ENCODE peak calls at places on chromosomes 16 and 17, in seven cellular contexts. V is colonic mucosa, O is non-pigmented ciliary epithelial cell, L is hepatocyte, W is GM20000, F is Karpas-422, S is NCI-H1092 treated with DMSO at 0.1 percent for 48 hours. P is an unnamed sample.

GRCh38 chr17:64984776-64985521 is 65.7 kb upstream of the LRRC37A3 start:
- DNase-seq in V (no peak), O (no peak), L (peak; percentile 59), W (no peak), F (peak; percentile 80), S (no peak), P (no peak)

GRCh38 chr17:29933379-29933778 is 3.4 kb upstream of the SSH2 start:
- DNase-seq in V (no peak), O (no peak), L (peak; percentile 23), W (no peak), F (no peak), S (peak; percentile 18), P (peak; percentile 10)

GRCh38 chr17:6279659-6280058 is 155.3 kb downstream of the AIPL1 start:
- DNase-seq in V (peak; percentile 60), O (no peak), L (peak; percentile 73), W (no peak), F (peak; percentile 58), S (peak; percentile 11), P (no peak)

GRCh38 chr17:59149051-59149450 is 5.9 kb downstream of the SKA2 start:
- DNase-seq in V (no peak), O (no peak), L (no peak), W (no peak), F (no peak), S (no peak), P (no peak)

GRCh38 chr16:76293980-76294690 is 16.9 kb downstream of the CNTNAP4 start:
- DNase-seq in V (no peak), O (no peak), L (no peak), W (no peak), F (no peak), S (no peak), P (no peak)

GRCh38 chr17:21377821-21378396 is 1.8 kb downstream of the KCNJ12 start:
- DNase-seq in V (no peak), O (no peak), L (no peak), W (no peak), F (no peak), S (no peak), P (no peak)

GRCh38 chr16:31869511-31870201 is 4.0 kb upstream of the ZNF267 start:
- DNase-seq in V (peak; percentile 56), O (peak; percentile 75), L (no peak), W (peak; percentile 40), F (peak; percentile 55), S (no peak), P (peak; percentile 9)

GRCh38 chr16:17434006-17434405 is 36.8 kb downstream of the XYLT1 start:
- DNase-seq in V (no peak), O (no peak), L (no peak), W (no peak), F (no peak), S (no peak), P (no peak)

GRCh38 chr16:57955572-57955971 is 15.4 kb downstream of the CNGB1 start:
- DNase-seq in V (no peak), O (no peak), L (no peak), W (no peak), F (no peak), S (no peak), P (no peak)

GRCh38 chr17:79363552-79364275 is 247.1 kb downstream of the RBFOX3 start:
- DNase-seq in V (no peak), O (no peak), L (no peak), W (no peak), F (no peak), S (no peak), P (no peak)

GRCh38 chr17:82436601-82437324 is 13.8 kb downstream of the CYBC1 start:
- DNase-seq in V (no peak), O (no peak), L (no peak), W (peak; percentile 26), F (peak; percentile 26), S (no peak), P (no peak)

GRCh38 chr16:75695708-75696107 is 5.6 kb downstream of the DUXB start:
- DNase-seq in V (no peak), O (no peak), L (no peak), W (no peak), F (peak; percentile 61), S (no peak), P (no peak)

GRCh38 chr17:75110307-75110937 is 653 bp downstream of the ARMC7 start:
- DNase-seq in V (peak; percentile 55), O (no peak), L (no peak), W (no peak), F (peak; percentile 39), S (no peak), P (no peak)

GRCh38 chr17:17137731-17138585 is 68.2 kb downstream of the PLD6 start:
- DNase-seq in V (no peak), O (no peak), L (no peak), W (peak; percentile 59), F (no peak), S (no peak), P (no peak)

GRCh38 chr17:16944334-16945140 is 27.4 kb downstream of the TNFRSF13B start:
- DNase-seq in V (no peak), O (no peak), L (no peak), W (no peak), F (no peak), S (no peak), P (peak; percentile 74)

GRCh38 chr17:56808503-56808902 is 25.2 kb downstream of the C17orf67 start:
- DNase-seq in V (no peak), O (no peak), L (no peak), W (no peak), F (no peak), S (peak; percentile 27), P (no peak)

GRCh38 chr16:66918803-66919568 is at the start of gene CDH16:
- DNase-seq in V (no peak), O (no peak), L (peak; percentile 53), W (no peak), F (no peak), S (no peak), P (no peak)

GRCh38 chr16:2838928-2839327 is 8.8 kb downstream of the ZG16B start:
- DNase-seq in V (peak; percentile 65), O (peak; percentile 35), L (peak; percentile 90), W (peak; percentile 76), F (peak; percentile 88), S (no peak), P (peak; percentile 23)

GRCh38 chr16:88264641-88265285 is 118.0 kb upstream of the ZNF469 start:
- DNase-seq in V (peak; percentile 95), O (peak; percentile 69), L (peak; percentile 93), W (peak; percentile 77), F (no peak), S (no peak), P (no peak)

GRCh38 chr17:34075076-34075475 is 180.0 kb upstream of the CCL2 start:
- DNase-seq in V (no peak), O (no peak), L (no peak), W (no peak), F (no peak), S (no peak), P (no peak)

GRCh38 chr16:85216522-85217375 is 104.5 kb upstream of the CIBAR2 start:
- DNase-seq in V (no peak), O (no peak), L (no peak), W (peak; percentile 61), F (no peak), S (no peak), P (no peak)

GRCh38 chr17:30278032-30278431 is 13.7 kb downstream of the BLMH start:
- DNase-seq in V (no peak), O (peak; percentile 35), L (peak; percentile 46), W (no peak), F (peak; percentile 55), S (peak; percentile 33), P (no peak)

GRCh38 chr17:27620721-27621120 is 10.3 kb upstream of the LGALS9 start:
- DNase-seq in V (no peak), O (no peak), L (no peak), W (no peak), F (no peak), S (no peak), P (no peak)

GRCh38 chr17:54353789-54354525 is 531.2 kb downstream of the KIF2B start:
- DNase-seq in V (no peak), O (no peak), L (no peak), W (no peak), F (no peak), S (no peak), P (no peak)

GRCh38 chr17:43003542-43004172 is 2.9 kb upstream of the IFI35 start:
- DNase-seq in V (no peak), O (no peak), L (no peak), W (no peak), F (peak; percentile 61), S (no peak), P (no peak)

GRCh38 chr16:84198401-84198800 is 7.4 kb downstream of the ADAD2 start:
- DNase-seq in V (no peak), O (no peak), L (no peak), W (no peak), F (no peak), S (no peak), P (no peak)

GRCh38 chr17:48246623-48247022 is 139.1 kb downstream of the SNX11 start:
- DNase-seq in V (no peak), O (no peak), L (no peak), W (no peak), F (no peak), S (no peak), P (no peak)

GRCh38 chr16:79664407-79664806 is 63.9 kb upstream of the MAF start:
- DNase-seq in V (no peak), O (no peak), L (no peak), W (no peak), F (no peak), S (no peak), P (no peak)

P was measured in SHP77 treated with DMSO at 0.1 percent for 48 hours.